ENCODE peak calls at places on chromosomes 2 and 18, in nine cellular contexts. Z, F, P, K, O, N, S, X and V are unnamed samples.
A peak's percentile ranks its signal among the peaks of the same experiment; 100 is the strongest.

GRCh38 chr2:227759411-227760113 is 13.9 kb downstream of the SCYGR8 start:
- DNase-seq in Z (peak; percentile 29), F (no peak), P (no peak), K (peak; percentile 27), O (no peak), N (no peak), S (no peak), X (no peak), V (no peak)

GRCh38 chr18:41881285-41881684 is 73.7 kb upstream of the PIK3C3 start:
- DNase-seq in Z (no peak), F (no peak), P (no peak), K (no peak), O (no peak), N (no peak), S (no peak), X (no peak), V (no peak)

GRCh38 chr2:8986327-8986976 is 17.0 kb downstream of the MBOAT2 start:
- DNase-seq in Z (peak; percentile 31), F (no peak), P (peak; percentile 24), K (no peak), O (no peak), N (no peak), S (no peak), X (no peak), V (no peak)

GRCh38 chr2:8310557-8311455 is 371.1 kb upstream of the ID2 start:
- DNase-seq in Z (no peak), F (no peak), P (peak; percentile 83), K (no peak), O (no peak), N (peak; percentile 80), S (no peak), X (no peak), V (no peak)

GRCh38 chr2:11022874-11023273 is 111.1 kb downstream of the KCNF1 start:
- DNase-seq in Z (no peak), F (no peak), P (no peak), K (no peak), O (no peak), N (no peak), S (no peak), X (no peak), V (no peak)

GRCh38 chr2:20532634-20533437 is 86.0 kb downstream of the RHOB start:
- DNase-seq in Z (peak; percentile 35), F (no peak), P (no peak), K (peak; percentile 57), O (no peak), N (no peak), S (no peak), X (no peak), V (no peak)

GRCh38 chr2:12923907-12924610 is 207.3 kb downstream of the TRIB2 start:
- DNase-seq in Z (no peak), F (no peak), P (no peak), K (no peak), O (no peak), N (no peak), S (no peak), X (no peak), V (no peak)

GRCh38 chr2:55230551-55230950 is 1.5 kb downstream of the CLHC1 start:
- DNase-seq in Z (no peak), F (no peak), P (no peak), K (no peak), O (no peak), N (no peak), S (no peak), X (no peak), V (no peak)

GRCh38 chr2:145751634-145752033 is 1231.7 kb upstream of the ZEB2 start:
- DNase-seq in Z (no peak), F (no peak), P (peak; percentile 76), K (peak; percentile 42), O (no peak), N (no peak), S (no peak), X (no peak), V (no peak)

GRCh38 chr2:22907330-22907729 is 477.6 kb upstream of the KLHL29 start:
- DNase-seq in Z (no peak), F (no peak), P (no peak), K (no peak), O (no peak), N (no peak), S (no peak), X (peak; percentile 33), V (no peak)

GRCh38 chr2:212359425-212360067 is 179.1 kb downstream of the ERBB4 start:
- DNase-seq in Z (peak; percentile 43), F (no peak), P (no peak), K (no peak), O (peak; percentile 37), N (no peak), S (no peak), X (no peak), V (no peak)

GRCh38 chr18:77653792-77654191 is 404.1 kb downstream of the GALR1 start:
- DNase-seq in Z (no peak), F (no peak), P (no peak), K (no peak), O (no peak), N (no peak), S (no peak), X (no peak), V (no peak)

GRCh38 chr2:176184749-176185148 is 3.7 kb upstream of the HOXD1 start:
- DNase-seq in Z (no peak), F (no peak), P (no peak), K (no peak), O (no peak), N (no peak), S (no peak), X (no peak), V (no peak)

GRCh38 chr2:133422946-133423345 is 145.3 kb downstream of the NCKAP5 start:
- DNase-seq in Z (no peak), F (no peak), P (no peak), K (no peak), O (no peak), N (no peak), S (no peak), X (no peak), V (no peak)

GRCh38 chr2:121284424-121285076 is 452 bp downstream of the TFCP2L1 start:
- DNase-seq in Z (peak; percentile 36), F (no peak), P (no peak), K (no peak), O (peak; percentile 43), N (peak; percentile 74), S (no peak), X (no peak), V (no peak)
- H3K4me3 ChIP-seq in Z (peak overlapping the region; percentile 70), F (peak overlapping the region; percentile 48), P (no peak overlapping the region), K (peak overlapping the region; percentile 58), O (peak overlapping the region; percentile 79), N (peak overlapping the region; percentile 58), S (peak overlapping the region; percentile 54), X (peak overlapping the region; percentile 45), V (peak overlapping the region; percentile 60)

GRCh38 chr2:241268716-241269445 is 46.6 kb downstream of the HDLBP start:
- DNase-seq in Z (no peak), F (no peak), P (no peak), K (no peak), O (no peak), N (no peak), S (no peak), X (no peak), V (no peak)
- H3K4me3 ChIP-seq in Z (no peak overlapping the region), F (no peak overlapping the region), P (no peak overlapping the region), K (no peak overlapping the region), O (no peak overlapping the region), N (no peak overlapping the region), S (no peak overlapping the region), X (no peak overlapping the region), V (no peak overlapping the region)

GRCh38 chr18:34709631-34710429 is at the start of gene DTNA:
- DNase-seq in Z (peak; percentile 64), F (no peak), P (no peak), K (no peak), O (peak; percentile 71), N (no peak), S (no peak), X (no peak), V (peak; percentile 31)
- H3K4me3 ChIP-seq in Z (peak within 1 kb of the TSS; percentile 33), F (peak within 1 kb of the TSS; percentile 31), P (no peak within 1 kb of the TSS), K (no peak within 1 kb of the TSS), O (no peak within 1 kb of the TSS), N (peak within 1 kb of the TSS; percentile 9), S (peak within 1 kb of the TSS; percentile 17), X (peak within 1 kb of the TSS; percentile 3), V (peak within 1 kb of the TSS; percentile 22)

DNA sequence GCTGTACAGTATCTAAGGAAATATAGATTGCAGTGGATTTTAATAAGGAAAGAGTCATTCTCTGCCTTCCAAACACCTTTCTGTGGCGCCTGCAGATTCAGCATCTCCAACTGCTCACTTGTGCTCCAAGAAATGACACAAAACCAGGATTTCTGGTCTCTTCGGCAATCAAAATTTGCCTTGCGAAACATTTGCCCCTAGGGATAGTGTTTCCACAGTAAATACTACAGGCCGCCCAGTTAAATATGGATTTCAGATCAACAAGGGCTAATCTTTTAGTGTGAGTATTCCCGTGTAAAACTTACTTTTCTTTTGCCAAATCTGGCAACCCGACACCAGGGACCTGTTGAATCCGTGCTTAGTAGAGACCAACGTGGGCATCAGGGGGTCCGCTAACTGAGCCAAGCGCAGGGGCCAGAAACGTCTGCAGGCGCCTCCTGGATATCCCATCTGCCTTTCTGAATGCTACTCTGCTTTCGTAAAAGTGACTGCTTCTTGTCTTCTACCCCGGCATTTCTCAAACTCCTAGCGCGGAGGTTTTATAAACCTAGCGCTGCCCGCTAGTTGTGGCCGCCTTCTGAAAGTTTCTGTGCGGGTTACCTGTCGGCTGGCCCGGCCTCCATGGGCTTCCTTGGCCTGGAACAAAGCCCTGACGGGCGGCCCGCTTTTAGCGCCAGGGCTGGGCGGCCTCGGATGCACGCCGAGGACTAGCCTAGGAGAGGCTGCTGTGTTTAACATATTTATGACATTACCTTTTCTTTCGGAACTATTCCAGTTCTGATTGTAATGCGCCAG is 2.5 kb downstream of the CYP1B1 start:
- DNase-seq in Z (peak; percentile 52), F (peak; percentile 20), P (no peak), K (no peak), O (no peak), N (no peak), S (no peak), X (no peak), V (no peak)
- H3K4me3 ChIP-seq in Z (peak overlapping the region; percentile 58), F (peak overlapping the region; percentile 8), P (peak overlapping the region; percentile 53), K (no peak overlapping the region), O (peak overlapping the region; percentile 20), N (peak overlapping the region; percentile 64), S (peak overlapping the region; percentile 67), X (peak overlapping the region; percentile 58), V (peak overlapping the region; percentile 80)

DNA sequence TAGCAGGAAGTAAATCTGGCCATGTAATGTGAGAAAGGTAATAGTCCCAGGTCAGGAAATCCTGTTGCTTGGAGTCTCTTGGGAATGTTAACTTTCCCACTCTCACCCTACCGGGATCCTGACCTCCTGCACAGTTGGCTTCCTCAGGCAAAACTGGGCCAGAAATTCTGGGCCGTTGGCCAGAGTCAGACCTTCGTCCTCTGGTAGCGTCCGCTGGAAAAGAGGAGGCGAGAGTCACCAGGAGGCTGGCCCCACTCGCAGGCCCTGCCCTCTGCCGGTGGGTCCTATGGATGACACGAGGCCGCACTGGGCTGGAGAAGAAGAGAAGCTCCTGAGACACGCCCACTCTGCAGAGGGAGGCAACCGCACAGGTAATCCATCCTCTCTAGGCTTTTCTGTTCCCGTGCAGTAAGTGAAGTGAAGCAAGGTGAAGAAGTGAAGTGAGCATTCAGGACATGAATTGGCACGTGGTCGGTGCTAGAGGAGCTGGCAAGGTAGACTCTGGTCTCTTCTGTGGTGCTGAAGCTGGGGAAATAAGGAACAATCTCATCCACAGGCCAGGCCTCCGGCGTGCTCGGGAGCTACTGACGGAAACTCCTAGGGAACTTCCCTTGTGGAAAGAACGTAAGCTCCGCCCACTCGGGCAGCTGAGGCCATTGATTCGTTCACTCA is 182.7 kb upstream of the GLI2 start:
- DNase-seq in Z (peak; percentile 92), F (peak; percentile 91), P (peak; percentile 39), K (peak; percentile 70), O (peak; percentile 93), N (peak; percentile 89), S (peak; percentile 94), X (peak; percentile 91), V (peak; percentile 40)
- H3K4me3 ChIP-seq in Z (no peak overlapping the region), F (no peak overlapping the region), P (no peak overlapping the region), K (peak overlapping the region; percentile 29), O (no peak overlapping the region), N (no peak overlapping the region), S (no peak overlapping the region), X (no peak overlapping the region), V (peak overlapping the region; percentile 9)

GRCh38 chr18:66150650-66151049 is 399.8 kb downstream of the CDH7 start:
- DNase-seq in Z (no peak), F (no peak), P (no peak), K (no peak), O (no peak), N (no peak), S (no peak), X (no peak), V (no peak)
- H3K4me3 ChIP-seq in Z (no peak overlapping the region), F (no peak overlapping the region), P (no peak overlapping the region), K (no peak overlapping the region), O (no peak overlapping the region), N (no peak overlapping the region), S (no peak overlapping the region), X (no peak overlapping the region), V (no peak overlapping the region)